ENCODE peak calls at places on chromosomes 12 and 14, in nine cellular contexts. One of them, this sample, is unnamed.

GRCh38 chr12:80805106-80805505 is 88.4 kb downstream of the MYF5 start:
- DNase-seq in breast epithelium: no peak
- DNase-seq in AG04450: no peak
- DNase-seq in heart left ventricle: no peak
- DNase-seq in keratinocyte: no peak
- DNase-seq in GM06990: no peak
- DNase-seq in endothelial cell: no peak
- DNase-seq in body of pancreas: no peak
- DNase-seq in astrocyte: no peak
- DNase-seq in this sample: no peak

GRCh38 chr12:67047634-67048033 is 221.5 kb upstream of the CAND1 start:
- DNase-seq in breast epithelium: no peak
- DNase-seq in AG04450: no peak
- DNase-seq in heart left ventricle: no peak
- DNase-seq in keratinocyte: no peak
- DNase-seq in GM06990: no peak
- DNase-seq in endothelial cell: no peak
- DNase-seq in body of pancreas: no peak
- DNase-seq in astrocyte: no peak
- DNase-seq in this sample: no peak

GRCh38 chr12:2794261-2794735 is 472 bp upstream of the FKBP4 start:
- DNase-seq in breast epithelium: peak
- DNase-seq in AG04450: no peak
- DNase-seq in heart left ventricle: no peak
- DNase-seq in keratinocyte: no peak
- DNase-seq in GM06990: no peak
- DNase-seq in endothelial cell: no peak
- DNase-seq in body of pancreas: peak
- DNase-seq in astrocyte: peak
- DNase-seq in this sample: no peak

GRCh38 chr14:53932966-53933365 is 23.7 kb downstream of the BMP4 start:
- DNase-seq in breast epithelium: no peak
- DNase-seq in AG04450: no peak
- DNase-seq in heart left ventricle: no peak
- DNase-seq in keratinocyte: no peak
- DNase-seq in GM06990: no peak
- DNase-seq in endothelial cell: no peak
- DNase-seq in body of pancreas: no peak
- DNase-seq in astrocyte: no peak
- DNase-seq in this sample: no peak

GRCh38 chr12:92439397-92439779 is 263.4 kb upstream of the PLEKHG7 start:
- DNase-seq in breast epithelium: peak
- DNase-seq in AG04450: no peak
- DNase-seq in heart left ventricle: no peak
- DNase-seq in keratinocyte: no peak
- DNase-seq in GM06990: no peak
- DNase-seq in endothelial cell: no peak
- DNase-seq in body of pancreas: no peak
- DNase-seq in astrocyte: peak
- DNase-seq in this sample: peak

GRCh38 chr14:53306926-53307325 is 153.8 kb upstream of the DDHD1 start:
- DNase-seq in breast epithelium: no peak
- DNase-seq in AG04450: peak
- DNase-seq in heart left ventricle: no peak
- DNase-seq in keratinocyte: no peak
- DNase-seq in GM06990: no peak
- DNase-seq in endothelial cell: no peak
- DNase-seq in body of pancreas: no peak
- DNase-seq in astrocyte: peak
- DNase-seq in this sample: peak

GRCh38 chr14:69107407-69108003 is 45.4 kb downstream of the DCAF5 start:
- DNase-seq in breast epithelium: peak
- DNase-seq in AG04450: peak
- DNase-seq in heart left ventricle: no peak
- DNase-seq in keratinocyte: no peak
- DNase-seq in GM06990: no peak
- DNase-seq in endothelial cell: peak
- DNase-seq in body of pancreas: peak
- DNase-seq in astrocyte: peak
- DNase-seq in this sample: peak

GRCh38 chr14:59275668-59276067 is 87.2 kb downstream of the DAAM1 start:
- DNase-seq in breast epithelium: no peak
- DNase-seq in AG04450: peak
- DNase-seq in heart left ventricle: no peak
- DNase-seq in keratinocyte: no peak
- DNase-seq in GM06990: peak
- DNase-seq in endothelial cell: no peak
- DNase-seq in body of pancreas: no peak
- DNase-seq in astrocyte: peak
- DNase-seq in this sample: peak

GRCh38 chr14:91892918-91893527 is 25.7 kb upstream of the TC2N start:
- DNase-seq in breast epithelium: no peak
- DNase-seq in AG04450: no peak
- DNase-seq in heart left ventricle: no peak
- DNase-seq in keratinocyte: no peak
- DNase-seq in GM06990: no peak
- DNase-seq in endothelial cell: peak
- DNase-seq in body of pancreas: no peak
- DNase-seq in astrocyte: no peak
- DNase-seq in this sample: no peak

GRCh38 chr12:78181544-78182162 is 351.0 kb downstream of the NAV3 start:
- DNase-seq in breast epithelium: no peak
- DNase-seq in AG04450: no peak
- DNase-seq in heart left ventricle: no peak
- DNase-seq in keratinocyte: no peak
- DNase-seq in GM06990: no peak
- DNase-seq in endothelial cell: no peak
- DNase-seq in body of pancreas: no peak
- DNase-seq in astrocyte: no peak
- DNase-seq in this sample: peak
- TF ChIP-seq CTCF in breast epithelium: no peak
- TF ChIP-seq CTCF in AG04450: peak
- TF ChIP-seq CTCF in heart left ventricle: no peak
- TF ChIP-seq CTCF in keratinocyte: no peak
- TF ChIP-seq CTCF in GM06990: peak
- TF ChIP-seq CTCF in endothelial cell: peak
- TF ChIP-seq CTCF in body of pancreas: peak
- TF ChIP-seq CTCF in astrocyte: peak
- TF ChIP-seq CTCF in this sample: peak

DNA sequence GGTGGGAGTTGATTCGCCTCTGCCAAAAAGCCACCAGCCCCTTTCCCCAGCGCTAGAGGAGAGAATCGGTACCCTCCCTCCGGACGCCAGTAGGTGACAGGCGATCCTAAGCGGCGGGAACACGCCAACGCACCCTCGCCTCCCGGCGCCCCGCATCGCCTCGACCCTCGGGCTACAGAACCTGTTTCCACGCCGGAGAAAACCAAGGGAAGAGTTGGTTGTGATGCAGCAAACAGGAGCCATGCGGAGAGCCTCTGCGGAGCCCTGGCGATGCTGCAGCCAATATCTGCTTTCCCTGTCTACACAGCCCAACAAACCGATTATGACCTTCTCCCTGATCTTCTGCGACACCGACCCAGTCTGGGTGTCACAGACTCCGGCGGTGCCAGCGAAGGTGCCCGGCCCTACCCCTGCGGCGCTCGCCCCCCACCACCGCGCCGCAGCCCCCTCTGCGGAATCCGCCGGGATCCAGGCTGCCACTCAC is 523 bp downstream of the PRICKLE1 start:
- DNase-seq in breast epithelium: no peak
- DNase-seq in AG04450: no peak
- DNase-seq in heart left ventricle: peak
- DNase-seq in keratinocyte: no peak
- DNase-seq in GM06990: peak
- DNase-seq in endothelial cell: peak
- DNase-seq in body of pancreas: peak
- DNase-seq in astrocyte: no peak
- DNase-seq in this sample: no peak
- TF ChIP-seq CTCF in breast epithelium: peak
- TF ChIP-seq CTCF in AG04450: peak
- TF ChIP-seq CTCF in heart left ventricle: peak
- TF ChIP-seq CTCF in keratinocyte: peak
- TF ChIP-seq CTCF in GM06990: peak
- TF ChIP-seq CTCF in endothelial cell: peak
- TF ChIP-seq CTCF in body of pancreas: peak
- TF ChIP-seq CTCF in astrocyte: peak
- TF ChIP-seq CTCF in this sample: peak

DNA sequence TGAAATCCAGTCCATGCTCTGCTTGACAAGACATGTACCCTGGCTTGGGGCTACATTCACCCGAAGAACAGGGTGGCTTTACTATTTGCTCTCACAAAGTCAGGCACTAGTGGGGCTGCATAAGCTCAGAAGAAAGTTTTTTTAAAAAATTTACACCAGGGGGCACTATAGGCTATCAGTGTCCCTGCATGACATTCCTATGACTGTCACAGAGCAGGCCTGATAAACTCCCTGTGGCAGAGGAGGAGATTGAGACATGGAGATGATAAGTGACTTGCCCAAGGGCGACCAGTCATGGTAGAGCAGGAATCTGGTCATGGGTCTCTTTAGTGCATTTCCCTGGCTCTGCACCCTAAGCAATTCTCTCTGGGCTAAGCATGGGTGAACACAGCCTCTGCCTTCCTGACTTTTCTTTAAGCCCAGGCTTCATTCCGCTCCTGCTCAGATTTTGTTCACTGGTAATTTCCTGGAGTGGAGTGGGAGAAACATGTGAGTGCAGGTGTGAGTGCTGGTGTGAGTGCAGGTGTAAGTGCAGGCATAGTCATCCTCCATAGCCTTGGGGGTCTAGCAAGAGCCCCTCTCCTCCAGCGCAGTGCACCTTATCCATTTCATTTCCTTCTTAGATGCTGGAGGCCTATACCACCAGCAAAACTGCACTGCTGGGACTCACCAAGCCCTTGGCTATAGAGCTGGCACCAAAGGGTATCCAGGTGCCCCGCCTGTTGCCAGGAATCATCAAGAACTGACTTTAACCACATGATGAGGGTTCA is 91.6 kb downstream of the DHRS2 start:
- DNase-seq in breast epithelium: no peak
- DNase-seq in AG04450: no peak
- DNase-seq in heart left ventricle: no peak
- DNase-seq in keratinocyte: peak
- DNase-seq in GM06990: no peak
- DNase-seq in endothelial cell: no peak
- DNase-seq in body of pancreas: no peak
- DNase-seq in astrocyte: peak
- DNase-seq in this sample: peak
- TF ChIP-seq CTCF in breast epithelium: no peak
- TF ChIP-seq CTCF in AG04450: peak
- TF ChIP-seq CTCF in heart left ventricle: peak
- TF ChIP-seq CTCF in keratinocyte: peak
- TF ChIP-seq CTCF in GM06990: peak
- TF ChIP-seq CTCF in endothelial cell: peak
- TF ChIP-seq CTCF in body of pancreas: peak
- TF ChIP-seq CTCF in astrocyte: peak
- TF ChIP-seq CTCF in this sample: peak

DNA sequence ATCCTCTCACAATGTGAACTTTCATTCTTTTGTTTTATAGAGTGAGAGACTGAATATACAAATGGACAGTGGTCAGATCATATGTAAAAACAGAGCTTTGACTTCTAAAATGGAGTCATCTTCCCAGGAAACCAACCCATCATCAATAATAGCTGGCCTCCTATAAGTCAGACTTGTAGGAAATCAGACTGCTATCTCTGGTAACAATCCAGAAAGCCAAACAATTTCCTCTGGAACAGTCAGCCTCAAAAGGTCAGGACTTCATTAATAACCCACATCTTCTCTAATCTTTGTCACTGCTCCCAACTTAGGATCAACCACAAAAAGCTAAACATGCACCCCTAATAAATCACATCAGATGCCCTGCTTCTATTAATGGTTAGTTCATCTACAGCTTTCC is 227.9 kb upstream of the G2E3 start:
- DNase-seq in breast epithelium: no peak
- DNase-seq in AG04450: no peak
- DNase-seq in heart left ventricle: no peak
- DNase-seq in keratinocyte: no peak
- DNase-seq in GM06990: no peak
- DNase-seq in endothelial cell: no peak
- DNase-seq in body of pancreas: no peak
- DNase-seq in astrocyte: no peak
- DNase-seq in this sample: no peak
- TF ChIP-seq CTCF in breast epithelium: no peak
- TF ChIP-seq CTCF in AG04450: no peak
- TF ChIP-seq CTCF in heart left ventricle: no peak
- TF ChIP-seq CTCF in keratinocyte: no peak
- TF ChIP-seq CTCF in GM06990: no peak
- TF ChIP-seq CTCF in endothelial cell: no peak
- TF ChIP-seq CTCF in body of pancreas: no peak
- TF ChIP-seq CTCF in astrocyte: no peak
- TF ChIP-seq CTCF in this sample: no peak

DNA sequence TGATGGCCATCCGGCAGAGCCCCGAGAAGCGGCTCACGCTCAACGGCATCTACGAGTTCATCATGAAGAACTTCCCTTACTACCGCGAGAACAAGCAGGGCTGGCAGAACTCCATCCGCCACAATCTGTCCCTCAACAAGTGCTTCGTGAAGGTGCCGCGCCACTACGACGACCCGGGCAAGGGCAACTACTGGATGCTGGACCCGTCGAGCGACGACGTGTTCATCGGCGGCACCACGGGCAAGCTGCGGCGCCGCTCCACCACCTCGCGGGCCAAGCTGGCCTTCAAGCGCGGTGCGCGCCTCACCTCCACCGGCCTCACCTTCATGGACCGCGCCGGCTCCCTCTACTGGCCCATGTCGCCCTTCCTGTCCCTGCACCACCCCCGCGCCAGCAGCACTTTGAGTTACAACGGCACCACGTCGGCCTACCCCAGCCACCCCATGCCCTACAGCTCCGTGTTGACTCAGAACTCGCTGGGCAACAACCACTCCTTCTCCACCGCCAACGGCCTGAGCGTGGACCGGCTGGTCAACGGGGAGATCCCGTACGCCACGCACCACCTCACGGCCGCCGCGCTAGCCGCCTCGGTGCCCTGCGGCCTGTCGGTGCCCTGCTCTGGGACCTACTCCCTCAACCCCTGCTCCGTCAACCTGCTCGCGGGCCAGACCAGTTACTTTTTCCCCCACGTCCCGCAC is 1.4 kb downstream of the FOXG1 start:
- DNase-seq in breast epithelium: no peak
- DNase-seq in AG04450: no peak
- DNase-seq in heart left ventricle: no peak
- DNase-seq in keratinocyte: no peak
- DNase-seq in GM06990: peak
- DNase-seq in endothelial cell: peak
- DNase-seq in body of pancreas: no peak
- DNase-seq in astrocyte: no peak
- DNase-seq in this sample: no peak
- TF ChIP-seq CTCF in breast epithelium: no peak
- TF ChIP-seq CTCF in AG04450: no peak
- TF ChIP-seq CTCF in heart left ventricle: no peak
- TF ChIP-seq CTCF in keratinocyte: peak
- TF ChIP-seq CTCF in GM06990: no peak
- TF ChIP-seq CTCF in endothelial cell: peak
- TF ChIP-seq CTCF in body of pancreas: peak
- TF ChIP-seq CTCF in astrocyte: no peak
- TF ChIP-seq CTCF in this sample: no peak

GRCh38 chr14:100902295-100902694 is 1.2 kb downstream of the RTL1 start:
- DNase-seq in breast epithelium: no peak
- DNase-seq in AG04450: no peak
- DNase-seq in heart left ventricle: no peak
- DNase-seq in keratinocyte: no peak
- DNase-seq in GM06990: no peak
- DNase-seq in endothelial cell: no peak
- DNase-seq in body of pancreas: no peak
- DNase-seq in astrocyte: no peak
- DNase-seq in this sample: no peak
- TF ChIP-seq CTCF in breast epithelium: no peak
- TF ChIP-seq CTCF in AG04450: peak
- TF ChIP-seq CTCF in heart left ventricle: no peak
- TF ChIP-seq CTCF in keratinocyte: peak
- TF ChIP-seq CTCF in GM06990: no peak
- TF ChIP-seq CTCF in endothelial cell: no peak
- TF ChIP-seq CTCF in body of pancreas: no peak
- TF ChIP-seq CTCF in astrocyte: no peak
- TF ChIP-seq CTCF in this sample: peak

This sample was measured in AG10803.